ENCODE peak calls at places on chromosomes 5 and 9, in five cellular contexts. V, Q, T, U and Z are unnamed samples.

GRCh38 chr5:82793808-82794419 is 283.3 kb downstream of the TMEM167A start:
- DNase-seq in V (peak), Q (peak), T (no peak), U (peak), Z (no peak)

GRCh38 chr9:78559449-78559885 is 262.5 kb downstream of the PSAT1 start:
- DNase-seq in V (no peak), Q (no peak), T (no peak), U (no peak), Z (peak)

GRCh38 chr9:97854696-97855485 is 1.9 kb downstream of the FOXE1 start:
- DNase-seq in V (no peak), Q (no peak), T (no peak), U (no peak), Z (no peak)

GRCh38 chr5:157963244-157963643 is 104.3 kb upstream of the CLINT1 start:
- DNase-seq in V (no peak), Q (no peak), T (no peak), U (no peak), Z (no peak)

GRCh38 chr9:116945817-116946216 is 258.7 kb downstream of the TRIM32 start:
- DNase-seq in V (no peak), Q (no peak), T (no peak), U (no peak), Z (no peak)

GRCh38 chr9:131734165-131734610 is 5.7 kb downstream of the RAPGEF1 start:
- DNase-seq in V (no peak), Q (peak), T (peak), U (peak), Z (no peak)

GRCh38 chr5:119470851-119471451 is 18.7 kb downstream of the HSD17B4 start:
- DNase-seq in V (peak), Q (no peak), T (no peak), U (peak), Z (no peak)

GRCh38 chr9:15249042-15249818 is 57.8 kb downstream of the TTC39B start:
- DNase-seq in V (peak), Q (no peak), T (no peak), U (no peak), Z (no peak)

GRCh38 chr5:135508496-135509005 is 27.2 kb downstream of the NEUROG1 start:
- DNase-seq in V (no peak), Q (no peak), T (no peak), U (no peak), Z (no peak)

GRCh38 chr5:128353416-128354107 is 184.5 kb downstream of the FBN2 start:
- DNase-seq in V (no peak), Q (no peak), T (no peak), U (no peak), Z (no peak)

GRCh38 chr5:60092671-60093422 is 199.3 kb upstream of the PDE4D start:
- DNase-seq in V (no peak), Q (no peak), T (no peak), U (no peak), Z (peak)

GRCh38 chr5:131430794-131431193 is 166.9 kb downstream of the CDC42SE2 start:
- DNase-seq in V (peak), Q (no peak), T (no peak), U (no peak), Z (peak)

GRCh38 chr9:35415769-35416427 is 74.0 kb upstream of the RUSC2 start:
- DNase-seq in V (no peak), Q (no peak), T (no peak), U (no peak), Z (no peak)

GRCh38 chr5:141490271-141490670 is 1.4 kb downstream of the PCDHGC5 start:
- DNase-seq in V (no peak), Q (no peak), T (no peak), U (no peak), Z (no peak)

GRCh38 chr5:81819556-81820314 is 68.8 kb upstream of the SSBP2 start:
- DNase-seq in V (peak), Q (no peak), T (no peak), U (no peak), Z (no peak)

GRCh38 chr5:80282054-80282453 is 26.2 kb upstream of the SERINC5 start:
- DNase-seq in V (no peak), Q (no peak), T (no peak), U (no peak), Z (no peak)

GRCh38 chr9:94922098-94922607 is 195.7 kb downstream of the AOPEP start:
- DNase-seq in V (peak), Q (no peak), T (peak), U (no peak), Z (peak)

GRCh38 chr9:134329886-134330285 is 3.6 kb downstream of the RXRA start:
- DNase-seq in V (no peak), Q (no peak), T (no peak), U (no peak), Z (no peak)

GRCh38 chr5:87127426-87127825 is 140.3 kb upstream of the RASA1 start:
- DNase-seq in V (peak), Q (no peak), T (no peak), U (no peak), Z (no peak)

GRCh38 chr9:116501871-116502270 is 185.2 kb upstream of the TRIM32 start:
- DNase-seq in V (no peak), Q (no peak), T (no peak), U (no peak), Z (peak)

GRCh38 chr5:157025093-157025698 is 33.7 kb downstream of the HAVCR1 start:
- DNase-seq in V (no peak), Q (peak), T (no peak), U (no peak), Z (no peak)

GRCh38 chr5:107472620-107473064 is 198.1 kb downstream of the EFNA5 start:
- DNase-seq in V (no peak), Q (no peak), T (no peak), U (no peak), Z (no peak)

GRCh38 chr9:124392855-124393460 is 22.3 kb downstream of the PSMB7 start:
- DNase-seq in V (peak), Q (no peak), T (no peak), U (no peak), Z (peak)

GRCh38 chr9:91420471-91421021 is 3.1 kb downstream of the NFIL3 start:
- DNase-seq in V (no peak), Q (no peak), T (no peak), U (no peak), Z (no peak)

GRCh38 chr9:764105-764524 is 77.4 kb upstream of the DMRT1 start:
- DNase-seq in V (peak), Q (peak), T (peak), U (peak), Z (peak)

GRCh38 chr5:6461006-6461405 is 12.3 kb downstream of the UBE2QL1 start:
- DNase-seq in V (no peak), Q (no peak), T (no peak), U (no peak), Z (no peak)

GRCh38 chr5:178289438-178289837 is 56.8 kb upstream of the PHYKPL start:
- DNase-seq in V (no peak), Q (no peak), T (no peak), U (no peak), Z (no peak)

GRCh38 chr5:123119334-123119986 is 30.4 kb downstream of the PRDM6 start:
- DNase-seq in V (peak), Q (no peak), T (no peak), U (no peak), Z (peak)

GRCh38 chr5:176713409-176713808 is 66.1 kb downstream of the TSPAN17 start:
- DNase-seq in V (no peak), Q (no peak), T (no peak), U (no peak), Z (peak)

GRCh38 chr9:81885586-81885985 is 42.6 kb upstream of the SPATA31D4 start:
- DNase-seq in V (no peak), Q (no peak), T (no peak), U (no peak), Z (no peak)

GRCh38 chr9:70169222-70169621 is 89.6 kb upstream of the SMC5 start:
- DNase-seq in V (no peak), Q (no peak), T (no peak), U (no peak), Z (no peak)

GRCh38 chr5:93598141-93598996 is 15.3 kb downstream of the NR2F1 start:
- DNase-seq in V (peak), Q (no peak), T (no peak), U (no peak), Z (no peak)